ENCODE peak calls at places on chromosome 15, in five cellular contexts. One of them, this sample, is unnamed.

GRCh38 chr15:96068897-96069296 is 261.6 kb upstream of the NR2F2 start:
- DNase-seq in GM23248: no peak
- DNase-seq in breast epithelium: no peak
- DNase-seq in lower lobe of right lung: no peak
- DNase-seq in left lung: no peak
- DNase-seq in this sample: no peak

GRCh38 chr15:63165166-63165859 is 8.0 kb upstream of the RPS27L start:
- DNase-seq in lower lobe of right lung: no peak
- DNase-seq in left lung: no peak
- DNase-seq in breast epithelium: no peak
- DNase-seq in GM23248: peak
- DNase-seq in this sample: no peak

GRCh38 chr15:74442063-74442462 is 8.3 kb upstream of the SEMA7A start:
- DNase-seq in lower lobe of right lung: no peak
- DNase-seq in breast epithelium: no peak
- DNase-seq in GM23248: no peak
- DNase-seq in left lung: peak
- DNase-seq in this sample: no peak

GRCh38 chr15:73359653-73360052 is 9.1 kb downstream of the HCN4 start:
- DNase-seq in left lung: no peak
- DNase-seq in GM23248: no peak
- DNase-seq in lower lobe of right lung: no peak
- DNase-seq in breast epithelium: no peak
- DNase-seq in this sample: no peak

GRCh38 chr15:59794229-59794886 is 105.2 kb upstream of the BNIP2 start:
- DNase-seq in GM23248: no peak
- DNase-seq in lower lobe of right lung: no peak
- DNase-seq in left lung: no peak
- DNase-seq in breast epithelium: no peak
- DNase-seq in this sample: no peak

GRCh38 chr15:82040395-82040794 is 5.4 kb downstream of the MEX3B start:
- DNase-seq in GM23248: no peak
- DNase-seq in lower lobe of right lung: no peak
- DNase-seq in breast epithelium: no peak
- DNase-seq in left lung: no peak
- DNase-seq in this sample: no peak

GRCh38 chr15:85649372-85649771 is 145.4 kb downstream of the KLHL25 start:
- DNase-seq in left lung: no peak
- DNase-seq in GM23248: peak
- DNase-seq in lower lobe of right lung: no peak
- DNase-seq in breast epithelium: no peak
- DNase-seq in this sample: no peak

GRCh38 chr15:51825701-51826100 is 3.8 kb upstream of the TMOD3 start:
- DNase-seq in breast epithelium: peak
- DNase-seq in lower lobe of right lung: no peak
- DNase-seq in GM23248: no peak
- DNase-seq in left lung: no peak
- DNase-seq in this sample: no peak

GRCh38 chr15:37877851-37878577 is 56.4 kb upstream of the TMCO5A start:
- DNase-seq in GM23248: peak
- DNase-seq in breast epithelium: no peak
- DNase-seq in lower lobe of right lung: no peak
- DNase-seq in left lung: no peak
- DNase-seq in this sample: no peak

GRCh38 chr15:52018244-52018643 is 775 bp upstream of the MAPK6 start:
- DNase-seq in lower lobe of right lung: no peak
- DNase-seq in GM23248: peak
- DNase-seq in breast epithelium: no peak
- DNase-seq in left lung: no peak
- DNase-seq in this sample: no peak

GRCh38 chr15:68781766-68782588 is 38.7 kb downstream of the ANP32A start:
- DNase-seq in GM23248: no peak
- DNase-seq in breast epithelium: no peak
- DNase-seq in left lung: peak
- DNase-seq in lower lobe of right lung: peak
- DNase-seq in this sample: no peak

GRCh38 chr15:80906159-80906775 is 83.4 kb downstream of the MESD start:
- DNase-seq in GM23248: peak
- DNase-seq in lower lobe of right lung: no peak
- DNase-seq in left lung: no peak
- DNase-seq in breast epithelium: peak
- DNase-seq in this sample: no peak

DNA sequence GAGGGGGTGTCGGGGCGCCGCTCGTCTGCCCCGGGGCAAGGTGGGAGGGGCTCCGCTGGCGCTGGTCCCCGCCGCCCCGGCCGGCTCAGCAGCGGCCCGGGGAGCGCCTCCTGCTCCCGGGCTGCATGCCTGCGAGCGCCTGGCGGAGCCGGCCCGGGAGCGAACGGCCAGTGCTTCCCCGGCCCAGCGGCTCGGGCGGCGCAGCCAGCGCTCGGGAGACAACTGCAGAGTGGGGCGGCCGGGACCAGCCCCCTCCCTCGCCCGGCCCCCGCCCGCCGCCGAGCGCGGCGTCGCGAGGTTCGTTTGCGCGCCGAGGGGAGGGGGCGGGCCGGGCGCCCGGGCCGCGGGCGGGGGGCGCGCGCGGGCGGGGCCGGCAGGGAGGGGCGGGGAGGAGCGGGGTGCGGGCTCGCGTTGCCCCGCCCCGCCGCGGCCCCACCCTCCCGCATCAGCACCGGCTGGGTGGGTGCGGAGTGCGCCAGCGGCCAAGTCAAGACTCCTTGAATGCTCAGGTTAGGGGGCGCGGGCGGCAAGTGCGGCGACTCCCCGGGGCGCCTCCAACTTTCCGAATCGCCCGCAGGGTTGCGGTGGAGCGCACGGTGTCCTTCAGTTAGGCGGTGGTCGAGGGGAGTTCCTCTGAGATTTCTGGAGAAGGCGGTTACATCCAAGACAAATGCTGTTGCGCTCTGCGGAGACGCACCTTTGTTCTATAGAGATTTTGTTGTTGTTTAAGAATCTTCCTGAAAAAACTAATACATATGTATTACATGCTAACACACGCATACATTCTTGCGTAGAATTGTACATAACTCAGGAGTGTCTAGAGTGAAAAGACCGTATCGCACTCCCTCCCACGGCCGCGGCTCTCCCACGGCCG is at the start of gene RGMA:
- DNase-seq in left lung: no peak
- DNase-seq in GM23248: peak
- DNase-seq in lower lobe of right lung: no peak
- DNase-seq in breast epithelium: no peak
- DNase-seq in this sample: no peak
- H3K27ac ChIP-seq in left lung: no peak
- H3K27ac ChIP-seq in GM23248: no peak
- H3K27ac ChIP-seq in lower lobe of right lung: peak
- H3K27ac ChIP-seq in breast epithelium: peak
- H3K27ac ChIP-seq in this sample: peak

GRCh38 chr15:100215843-100216169 is 126.0 kb downstream of the ADAMTS17 start:
- DNase-seq in breast epithelium: no peak
- DNase-seq in lower lobe of right lung: no peak
- DNase-seq in GM23248: no peak
- DNase-seq in left lung: no peak
- DNase-seq in this sample: no peak
- H3K27ac ChIP-seq in breast epithelium: no peak
- H3K27ac ChIP-seq in lower lobe of right lung: peak
- H3K27ac ChIP-seq in GM23248: no peak
- H3K27ac ChIP-seq in left lung: no peak
- H3K27ac ChIP-seq in this sample: no peak

GRCh38 chr15:77028451-77029165 is 33.7 kb downstream of the PSTPIP1 start:
- DNase-seq in breast epithelium: peak
- DNase-seq in left lung: peak
- DNase-seq in GM23248: no peak
- DNase-seq in lower lobe of right lung: no peak
- DNase-seq in this sample: no peak
- H3K27ac ChIP-seq in breast epithelium: no peak
- H3K27ac ChIP-seq in left lung: no peak
- H3K27ac ChIP-seq in GM23248: no peak
- H3K27ac ChIP-seq in lower lobe of right lung: no peak
- H3K27ac ChIP-seq in this sample: no peak

GRCh38 chr15:98953000-98953776 is 54.4 kb downstream of the PGPEP1L start:
- DNase-seq in lower lobe of right lung: no peak
- DNase-seq in GM23248: no peak
- DNase-seq in breast epithelium: no peak
- DNase-seq in left lung: no peak
- DNase-seq in this sample: no peak

GRCh38 chr15:98953950-98954349 is 53.6 kb downstream of the PGPEP1L start:
- DNase-seq in breast epithelium: no peak
- DNase-seq in left lung: no peak
- DNase-seq in lower lobe of right lung: no peak
- DNase-seq in GM23248: no peak
- DNase-seq in this sample: no peak

GRCh38 chr15:98951493-98952320 is 55.9 kb downstream of the PGPEP1L start:
- DNase-seq in GM23248: no peak
- DNase-seq in lower lobe of right lung: no peak
- DNase-seq in left lung: no peak
- DNase-seq in breast epithelium: no peak
- DNase-seq in this sample: no peak

GRCh38 chr15:98951004-98951403 is 56.6 kb downstream of the PGPEP1L start:
- DNase-seq in left lung: no peak
- DNase-seq in breast epithelium: no peak
- DNase-seq in GM23248: no peak
- DNase-seq in lower lobe of right lung: no peak
- DNase-seq in this sample: no peak

GRCh38 chr15:98952381-98952803 is 55.2 kb downstream of the PGPEP1L start:
- DNase-seq in breast epithelium: no peak
- DNase-seq in lower lobe of right lung: no peak
- DNase-seq in GM23248: no peak
- DNase-seq in left lung: no peak
- DNase-seq in this sample: no peak
- H3K27ac ChIP-seq in breast epithelium: peak
- H3K27ac ChIP-seq in lower lobe of right lung: peak
- H3K27ac ChIP-seq in GM23248: no peak
- H3K27ac ChIP-seq in left lung: peak
- H3K27ac ChIP-seq in this sample: no peak

GRCh38 chr15:90037961-90038633 is 37.0 kb downstream of the ZNF710 start:
- DNase-seq in left lung: peak
- DNase-seq in GM23248: peak
- DNase-seq in breast epithelium: peak
- DNase-seq in lower lobe of right lung: no peak
- DNase-seq in this sample: no peak
- H3K27ac ChIP-seq in left lung: peak
- H3K27ac ChIP-seq in GM23248: no peak
- H3K27ac ChIP-seq in breast epithelium: no peak
- H3K27ac ChIP-seq in lower lobe of right lung: peak
- H3K27ac ChIP-seq in this sample: no peak

This sample was measured in substantia nigra.